ENCODE peak calls at places on chromosome 17, in five cellular contexts. Q is cardiac muscle cell, C is A673, P is tibial nerve, H is heart right ventricle. T is an unnamed sample.

GRCh38 chr17:60926466-60927183 is 249.0 kb downstream of the BCAS3 start:
- DNase-seq in Q (no peak), C (no peak), P (no peak), H (no peak), T (no peak)

GRCh38 chr17:65228734-65229390 is 91.7 kb downstream of the RGS9 start:
- DNase-seq in Q (peak; percentile 4), C (peak; percentile 91), P (no peak), H (no peak), T (peak; percentile 85)

GRCh38 chr17:52383493-52384100 is 225.1 kb upstream of the CA10 start:
- DNase-seq in Q (peak; percentile 84), C (peak; percentile 72), P (no peak), H (peak; percentile 39), T (peak; percentile 83)

GRCh38 chr17:13575922-13576419 is 25.8 kb downstream of the HS3ST3A1 start:
- DNase-seq in Q (peak; percentile 20), C (no peak), P (no peak), H (no peak), T (no peak)

GRCh38 chr17:76157759-76158158 is 16.7 kb upstream of the FOXJ1 start:
- DNase-seq in Q (no peak), C (no peak), P (no peak), H (no peak), T (no peak)

GRCh38 chr17:31597646-31598387 is 206.3 kb downstream of the RAB11FIP4 start:
- DNase-seq in Q (no peak), C (no peak), P (no peak), H (no peak), T (no peak)

GRCh38 chr17:48262982-48263586 is 155.5 kb downstream of the SNX11 start:
- DNase-seq in Q (peak; percentile 14), C (peak; percentile 46), P (no peak), H (no peak), T (no peak)

GRCh38 chr17:46106966-46107644 is 86.1 kb downstream of the KANSL1 start:
- DNase-seq in Q (peak; percentile 65), C (peak; percentile 10), P (no peak), H (no peak), T (no peak)

GRCh38 chr17:38734235-38734633 is 4.1 kb downstream of the CISD3 start:
- DNase-seq in Q (no peak), C (no peak), P (no peak), H (no peak), T (no peak)

GRCh38 chr17:73401911-73402310 is 90.1 kb upstream of the CDC42EP4 start:
- DNase-seq in Q (peak; percentile 19), C (no peak), P (no peak), H (peak; percentile 71), T (peak; percentile 81)

GRCh38 chr17:57869599-57870282 is 19.9 kb upstream of the MRPS23 start:
- DNase-seq in Q (no peak), C (no peak), P (no peak), H (no peak), T (no peak)

GRCh38 chr17:65558683-65559311 is 2.7 kb downstream of the AXIN2 start:
- DNase-seq in Q (peak; percentile 36), C (peak; percentile 14), P (no peak), H (no peak), T (no peak)

GRCh38 chr17:67746704-67747571 is 29.2 kb downstream of the NOL11 start:
- DNase-seq in Q (no peak), C (peak; percentile 30), P (no peak), H (no peak), T (no peak)

GRCh38 chr17:40648326-40648968 is 829 bp upstream of the SMARCE1 start:
- DNase-seq in Q (no peak), C (no peak), P (no peak), H (no peak), T (no peak)

GRCh38 chr17:69690531-69690930 is 276.0 kb downstream of the MAP2K6 start:
- DNase-seq in Q (no peak), C (no peak), P (no peak), H (no peak), T (no peak)

GRCh38 chr17:64778367-64779290 is 116.5 kb upstream of the SMURF2 start:
- DNase-seq in Q (peak; percentile 32), C (peak; percentile 55), P (no peak), H (no peak), T (peak; percentile 35)

GRCh38 chr17:81354252-81354943 is 40.9 kb upstream of the BAHCC1 start:
- DNase-seq in Q (no peak), C (no peak), P (no peak), H (no peak), T (no peak)

GRCh38 chr17:64259922-64260321 is 3.1 kb downstream of the TEX2 start:
- DNase-seq in Q (no peak), C (no peak), P (no peak), H (no peak), T (no peak)

GRCh38 chr17:181213-182163 is at the start of gene DOC2B:
- DNase-seq in Q (peak; percentile 74), C (peak; percentile 22), P (no peak), H (peak; percentile 31), T (peak; percentile 39)

GRCh38 chr17:38590988-38591758 is 14.6 kb downstream of the SRCIN1 start:
- DNase-seq in Q (no peak), C (no peak), P (no peak), H (no peak), T (peak; percentile 44)

GRCh38 chr17:58335061-58335731 is 6.6 kb upstream of the TSPOAP1 start:
- DNase-seq in Q (no peak), C (no peak), P (no peak), H (no peak), T (no peak)

GRCh38 chr17:27651411-27652345 is 20.7 kb downstream of the LGALS9 start:
- DNase-seq in Q (peak; percentile 53), C (peak; percentile 66), P (peak; percentile 57), H (peak; percentile 67), T (peak; percentile 41)

GRCh38 chr17:9406046-9406631 is 169.5 kb downstream of the STX8 start:
- DNase-seq in Q (no peak), C (no peak), P (no peak), H (no peak), T (no peak)

GRCh38 chr17:58703137-58703846 is 10.9 kb downstream of the RAD51C start:
- DNase-seq in Q (no peak), C (no peak), P (no peak), H (no peak), T (no peak)

DNA sequence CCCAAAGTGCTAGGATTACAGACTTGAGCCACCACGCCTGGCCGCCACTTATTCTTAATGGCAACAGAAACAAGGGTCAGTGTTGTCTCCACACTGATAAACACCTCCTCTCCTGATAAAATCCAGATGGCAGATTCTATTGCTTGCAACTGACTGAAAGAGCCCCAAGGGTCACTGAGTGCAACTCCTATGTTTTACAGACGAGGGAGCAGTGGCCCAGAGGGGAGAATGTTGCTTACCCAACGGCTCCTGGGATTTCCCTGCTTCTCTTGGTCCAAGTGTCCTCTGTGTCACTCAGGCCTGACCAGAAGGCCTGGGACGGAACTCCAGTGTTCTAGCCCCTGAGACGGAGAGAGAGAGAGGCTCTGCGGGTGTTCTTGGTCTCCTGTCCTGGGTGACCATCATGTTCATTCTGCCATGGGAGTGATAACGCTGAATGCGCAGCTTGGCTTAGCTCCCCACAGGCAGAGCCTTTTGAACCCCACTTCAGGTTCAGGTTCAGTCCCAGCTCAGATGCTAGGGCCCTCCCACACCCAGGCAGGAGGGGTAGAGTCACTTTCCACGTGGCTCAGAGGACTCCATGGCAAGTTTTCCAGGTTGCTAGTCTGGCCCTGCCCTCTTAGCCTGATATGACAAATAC is 77.3 kb upstream of the NLRP1 start:
- DNase-seq in Q (peak; percentile 73), C (no peak), P (no peak), H (no peak), T (no peak)
- H3K4me3 ChIP-seq in Q (no peak overlapping the region), C (no peak overlapping the region), P (no peak overlapping the region), H (no peak overlapping the region), T (no peak overlapping the region)

GRCh38 chr17:42798383-42799380 is at the start of the genes CNTD1 and COA3:
- DNase-seq in Q (peak; percentile 92), C (peak; percentile 88), P (peak; percentile 66), H (peak; percentile 87), T (peak; percentile 93)
- TF ChIP-seq CTCF in Q (no peak), C (no peak), P (no peak), H (no peak), T (no peak)

DNA sequence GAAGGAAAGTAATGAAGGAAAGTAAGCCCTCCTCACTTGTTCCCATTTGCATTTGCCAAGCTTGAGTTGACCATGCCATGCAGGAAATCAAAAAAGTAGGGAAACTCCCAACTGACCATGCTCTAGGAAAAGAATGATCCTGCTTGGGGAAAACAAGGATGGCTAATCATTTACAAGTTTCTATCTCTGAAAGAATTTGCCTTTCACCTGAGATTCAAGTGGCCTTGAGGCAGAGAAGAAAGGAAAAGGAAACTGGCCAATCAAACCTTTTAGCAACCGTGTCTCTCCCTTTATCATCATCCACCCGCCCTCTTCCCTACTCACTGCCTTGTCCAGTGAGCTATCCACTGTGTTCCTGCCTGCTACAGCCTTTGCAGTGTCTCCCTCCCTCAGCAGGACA is 757.2 kb upstream of the SOX9 start:
- DNase-seq in Q (no peak), C (no peak), P (no peak), H (no peak), T (no peak)
- H3K9me3 ChIP-seq in Q (no peaks in the 10 kb centered on the region), C (peaks cover 9% of the 10 kb centered on the region), P (no peaks in the 10 kb centered on the region), H (no peaks in the 10 kb centered on the region), T (no peaks in the 10 kb centered on the region)

DNA sequence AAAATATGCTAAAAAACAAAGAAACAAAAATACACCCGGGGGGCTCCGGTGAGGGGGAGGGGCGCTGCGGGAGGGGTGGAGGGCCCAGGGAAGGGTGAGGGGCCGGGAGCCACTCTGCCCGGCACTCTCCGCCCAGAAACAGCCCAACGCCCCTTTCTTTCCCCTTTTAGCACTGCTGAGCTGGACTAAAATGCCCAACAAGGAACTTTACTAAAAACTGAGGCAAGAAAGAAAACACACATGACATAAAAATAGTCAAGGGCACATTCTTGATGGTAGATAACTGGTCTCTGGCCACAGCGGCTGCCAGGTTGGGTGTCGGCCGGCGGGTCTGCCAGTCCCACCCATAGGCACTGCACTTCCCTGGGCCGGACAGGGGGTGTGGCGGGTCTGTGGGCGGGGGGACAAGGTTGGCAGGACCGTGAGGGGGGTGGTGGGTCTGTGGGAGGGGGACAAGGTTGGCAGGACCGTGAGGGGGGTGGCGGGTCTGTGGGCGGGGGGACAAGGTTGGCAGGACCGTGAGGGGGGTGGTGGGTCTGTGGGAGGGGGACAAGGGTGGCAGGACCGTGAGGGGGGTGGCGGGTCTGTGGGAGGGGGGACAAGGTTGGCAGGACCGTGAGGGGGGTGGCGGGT is 20.9 kb downstream of the METRNL start:
- DNase-seq in Q (no peak), C (no peak), P (no peak), H (no peak), T (no peak)
- H3K4me3 ChIP-seq in Q (no peak overlapping the region), C (no peak overlapping the region), P (no peak overlapping the region), H (no peak overlapping the region), T (no peak overlapping the region)

GRCh38 chr17:8176197-8176940 is at the start of gene TMEM107:
- DNase-seq in Q (peak; percentile 92), C (peak; percentile 94), P (peak; percentile 80), H (peak; percentile 90), T (peak; percentile 85)
- TF ChIP-seq CTCF in Q (no peak), C (peak; percentile 15), P (no peak), H (no peak), T (no peak)